ENCODE peak calls at places on chromosome 2, in ten cellular contexts. One of them, this sample, is unnamed.

GRCh38 chr2:168738057-168738456 is 64.4 kb upstream of the NOSTRIN start:
- DNase-seq in activated CD8-positive, alpha-beta memory T cell treated with anti-CD3 and anti-CD28 coated beads for 24 hours: no peak
- DNase-seq in stimulated activated CD8-positive, alpha-beta memory T cell treated with anti-CD3 and anti-CD28 coated beads, Interleukin-15, amount 100 ng/mL, for 4 hours: no peak
- DNase-seq in NCI-H1105 treated with DMSO at 0.1 percent for 48 hours: no peak
- DNase-seq in GM12864: no peak
- DNase-seq in fibroblast of mammary gland: no peak
- DNase-seq in posterior cingulate gyrus: no peak
- DNase-seq in Jurkat, Clone E6-1: no peak
- DNase-seq in DMS53: no peak
- DNase-seq in SJCRH30: no peak
- DNase-seq in this sample: no peak

GRCh38 chr2:23381084-23381483 is 3.9 kb upstream of the KLHL29 start:
- DNase-seq in activated CD8-positive, alpha-beta memory T cell treated with anti-CD3 and anti-CD28 coated beads for 24 hours: no peak
- DNase-seq in DMS53: peak
- DNase-seq in NCI-H1105 treated with DMSO at 0.1 percent for 48 hours: peak
- DNase-seq in stimulated activated CD8-positive, alpha-beta memory T cell treated with anti-CD3 and anti-CD28 coated beads, Interleukin-15, amount 100 ng/mL, for 4 hours: no peak
- DNase-seq in fibroblast of mammary gland: peak
- DNase-seq in posterior cingulate gyrus: no peak
- DNase-seq in SJCRH30: peak
- DNase-seq in Jurkat, Clone E6-1: no peak
- DNase-seq in GM12864: no peak
- DNase-seq in this sample: no peak

GRCh38 chr2:112147382-112147781 is 9.2 kb downstream of the FBLN7 start:
- DNase-seq in fibroblast of mammary gland: peak
- DNase-seq in stimulated activated CD8-positive, alpha-beta memory T cell treated with anti-CD3 and anti-CD28 coated beads, Interleukin-15, amount 100 ng/mL, for 4 hours: no peak
- DNase-seq in NCI-H1105 treated with DMSO at 0.1 percent for 48 hours: no peak
- DNase-seq in Jurkat, Clone E6-1: no peak
- DNase-seq in posterior cingulate gyrus: no peak
- DNase-seq in DMS53: no peak
- DNase-seq in SJCRH30: no peak
- DNase-seq in activated CD8-positive, alpha-beta memory T cell treated with anti-CD3 and anti-CD28 coated beads for 24 hours: no peak
- DNase-seq in GM12864: no peak
- DNase-seq in this sample: no peak

GRCh38 chr2:150532883-150533282 is 45.4 kb upstream of the RND3 start:
- DNase-seq in GM12864: no peak
- DNase-seq in Jurkat, Clone E6-1: no peak
- DNase-seq in stimulated activated CD8-positive, alpha-beta memory T cell treated with anti-CD3 and anti-CD28 coated beads, Interleukin-15, amount 100 ng/mL, for 4 hours: no peak
- DNase-seq in fibroblast of mammary gland: peak
- DNase-seq in activated CD8-positive, alpha-beta memory T cell treated with anti-CD3 and anti-CD28 coated beads for 24 hours: no peak
- DNase-seq in posterior cingulate gyrus: no peak
- DNase-seq in NCI-H1105 treated with DMSO at 0.1 percent for 48 hours: no peak
- DNase-seq in SJCRH30: no peak
- DNase-seq in DMS53: no peak
- DNase-seq in this sample: no peak

GRCh38 chr2:37671013-37671815 is at the start of gene CDC42EP3:
- DNase-seq in NCI-H1105 treated with DMSO at 0.1 percent for 48 hours: peak
- DNase-seq in DMS53: peak
- DNase-seq in SJCRH30: peak
- DNase-seq in GM12864: no peak
- DNase-seq in Jurkat, Clone E6-1: no peak
- DNase-seq in posterior cingulate gyrus: peak
- DNase-seq in activated CD8-positive, alpha-beta memory T cell treated with anti-CD3 and anti-CD28 coated beads for 24 hours: peak
- DNase-seq in stimulated activated CD8-positive, alpha-beta memory T cell treated with anti-CD3 and anti-CD28 coated beads, Interleukin-15, amount 100 ng/mL, for 4 hours: no peak
- DNase-seq in fibroblast of mammary gland: no peak
- DNase-seq in this sample: peak

GRCh38 chr2:38075436-38076249 is at the start of gene CYP1B1:
- DNase-seq in activated CD8-positive, alpha-beta memory T cell treated with anti-CD3 and anti-CD28 coated beads for 24 hours: peak
- DNase-seq in DMS53: peak
- DNase-seq in Jurkat, Clone E6-1: no peak
- DNase-seq in posterior cingulate gyrus: no peak
- DNase-seq in SJCRH30: no peak
- DNase-seq in stimulated activated CD8-positive, alpha-beta memory T cell treated with anti-CD3 and anti-CD28 coated beads, Interleukin-15, amount 100 ng/mL, for 4 hours: no peak
- DNase-seq in NCI-H1105 treated with DMSO at 0.1 percent for 48 hours: no peak
- DNase-seq in GM12864: no peak
- DNase-seq in fibroblast of mammary gland: no peak
- DNase-seq in this sample: no peak

GRCh38 chr2:236177967-236178909 is 10.1 kb upstream of the GBX2 start:
- DNase-seq in Jurkat, Clone E6-1: no peak
- DNase-seq in DMS53: peak
- DNase-seq in activated CD8-positive, alpha-beta memory T cell treated with anti-CD3 and anti-CD28 coated beads for 24 hours: no peak
- DNase-seq in SJCRH30: no peak
- DNase-seq in NCI-H1105 treated with DMSO at 0.1 percent for 48 hours: peak
- DNase-seq in posterior cingulate gyrus: peak
- DNase-seq in fibroblast of mammary gland: peak
- DNase-seq in GM12864: no peak
- DNase-seq in stimulated activated CD8-positive, alpha-beta memory T cell treated with anti-CD3 and anti-CD28 coated beads, Interleukin-15, amount 100 ng/mL, for 4 hours: no peak
- DNase-seq in this sample: no peak

GRCh38 chr2:159454185-159454584 is 162.2 kb downstream of the BAZ2B start:
- DNase-seq in activated CD8-positive, alpha-beta memory T cell treated with anti-CD3 and anti-CD28 coated beads for 24 hours: no peak
- DNase-seq in GM12864: no peak
- DNase-seq in DMS53: peak
- DNase-seq in posterior cingulate gyrus: no peak
- DNase-seq in SJCRH30: no peak
- DNase-seq in fibroblast of mammary gland: peak
- DNase-seq in Jurkat, Clone E6-1: no peak
- DNase-seq in stimulated activated CD8-positive, alpha-beta memory T cell treated with anti-CD3 and anti-CD28 coated beads, Interleukin-15, amount 100 ng/mL, for 4 hours: no peak
- DNase-seq in NCI-H1105 treated with DMSO at 0.1 percent for 48 hours: no peak
- DNase-seq in this sample: no peak

GRCh38 chr2:70525032-70525431 is 28.6 kb downstream of the TGFA start:
- DNase-seq in Jurkat, Clone E6-1: no peak
- DNase-seq in posterior cingulate gyrus: no peak
- DNase-seq in activated CD8-positive, alpha-beta memory T cell treated with anti-CD3 and anti-CD28 coated beads for 24 hours: no peak
- DNase-seq in SJCRH30: no peak
- DNase-seq in NCI-H1105 treated with DMSO at 0.1 percent for 48 hours: no peak
- DNase-seq in stimulated activated CD8-positive, alpha-beta memory T cell treated with anti-CD3 and anti-CD28 coated beads, Interleukin-15, amount 100 ng/mL, for 4 hours: no peak
- DNase-seq in fibroblast of mammary gland: peak
- DNase-seq in DMS53: peak
- DNase-seq in GM12864: no peak
- DNase-seq in this sample: no peak

GRCh38 chr2:228847684-228848083 is 423.4 kb downstream of the PID1 start:
- DNase-seq in activated CD8-positive, alpha-beta memory T cell treated with anti-CD3 and anti-CD28 coated beads for 24 hours: no peak
- DNase-seq in fibroblast of mammary gland: no peak
- DNase-seq in SJCRH30: no peak
- DNase-seq in GM12864: no peak
- DNase-seq in NCI-H1105 treated with DMSO at 0.1 percent for 48 hours: no peak
- DNase-seq in stimulated activated CD8-positive, alpha-beta memory T cell treated with anti-CD3 and anti-CD28 coated beads, Interleukin-15, amount 100 ng/mL, for 4 hours: no peak
- DNase-seq in posterior cingulate gyrus: no peak
- DNase-seq in DMS53: no peak
- DNase-seq in Jurkat, Clone E6-1: no peak
- DNase-seq in this sample: no peak

GRCh38 chr2:147740211-147740927 is 104.5 kb upstream of the ACVR2A start:
- DNase-seq in fibroblast of mammary gland: no peak
- DNase-seq in posterior cingulate gyrus: no peak
- DNase-seq in Jurkat, Clone E6-1: no peak
- DNase-seq in activated CD8-positive, alpha-beta memory T cell treated with anti-CD3 and anti-CD28 coated beads for 24 hours: no peak
- DNase-seq in GM12864: no peak
- DNase-seq in NCI-H1105 treated with DMSO at 0.1 percent for 48 hours: no peak
- DNase-seq in SJCRH30: no peak
- DNase-seq in DMS53: no peak
- DNase-seq in stimulated activated CD8-positive, alpha-beta memory T cell treated with anti-CD3 and anti-CD28 coated beads, Interleukin-15, amount 100 ng/mL, for 4 hours: no peak
- DNase-seq in this sample: no peak

GRCh38 chr2:226164512-226164911 is 635.1 kb downstream of the IRS1 start:
- DNase-seq in GM12864: no peak
- DNase-seq in NCI-H1105 treated with DMSO at 0.1 percent for 48 hours: no peak
- DNase-seq in posterior cingulate gyrus: no peak
- DNase-seq in stimulated activated CD8-positive, alpha-beta memory T cell treated with anti-CD3 and anti-CD28 coated beads, Interleukin-15, amount 100 ng/mL, for 4 hours: no peak
- DNase-seq in Jurkat, Clone E6-1: no peak
- DNase-seq in DMS53: no peak
- DNase-seq in SJCRH30: no peak
- DNase-seq in activated CD8-positive, alpha-beta memory T cell treated with anti-CD3 and anti-CD28 coated beads for 24 hours: no peak
- DNase-seq in fibroblast of mammary gland: no peak
- DNase-seq in this sample: no peak

GRCh38 chr2:13682878-13683277 is 949.6 kb upstream of the LRATD1 start:
- DNase-seq in GM12864: no peak
- DNase-seq in SJCRH30: peak
- DNase-seq in activated CD8-positive, alpha-beta memory T cell treated with anti-CD3 and anti-CD28 coated beads for 24 hours: no peak
- DNase-seq in DMS53: no peak
- DNase-seq in fibroblast of mammary gland: peak
- DNase-seq in Jurkat, Clone E6-1: no peak
- DNase-seq in posterior cingulate gyrus: no peak
- DNase-seq in stimulated activated CD8-positive, alpha-beta memory T cell treated with anti-CD3 and anti-CD28 coated beads, Interleukin-15, amount 100 ng/mL, for 4 hours: no peak
- DNase-seq in NCI-H1105 treated with DMSO at 0.1 percent for 48 hours: peak
- DNase-seq in this sample: no peak